ENCODE peak calls at places on chromosomes 3 and 15, in four cellular contexts. G, D, S and L are unnamed samples.

GRCh38 chr3:155285936-155286335 is 7.5 kb downstream of the STRIT1 start:
- DNase-seq in S (no peak), G (no peak), D (no peak), L (no peak)

GRCh38 chr3:81622395-81622794 is 139.1 kb downstream of the GBE1 start:
- DNase-seq in G (no peak), D (no peak), S (no peak), L (no peak)

GRCh38 chr3:54243262-54243931 is 121.0 kb downstream of the CACNA2D3 start:
- DNase-seq in G (no peak), D (no peak), S (no peak), L (no peak)

GRCh38 chr15:63366451-63366850 is 15.2 kb downstream of the CA12 start:
- DNase-seq in G (no peak), D (no peak), S (no peak), L (no peak)

GRCh38 chr15:43237842-43238470 is 17.1 kb upstream of the EPB42 start:
- DNase-seq in S (no peak), G (no peak), D (no peak), L (no peak)

GRCh38 chr15:85757073-85757938 is 37.4 kb downstream of the KLHL25 start:
- DNase-seq in D (no peak), G (no peak), S (no peak), L (no peak)

GRCh38 chr3:194714564-194714963 is 28.9 kb downstream of the FAM43A start:
- DNase-seq in G (no peak), D (no peak), S (no peak), L (no peak)

GRCh38 chr3:42052867-42053351 is 38.2 kb upstream of the TRAK1 start:
- DNase-seq in D (no peak), S (no peak), G (no peak), L (no peak)

GRCh38 chr15:91128028-91128427 is 28.0 kb downstream of the SV2B start:
- DNase-seq in D (no peak), S (no peak), G (no peak), L (no peak)

GRCh38 chr3:42505849-42506410 is 3.5 kb downstream of the VIPR1 start:
- DNase-seq in D (no peak), S (no peak), G (no peak), L (no peak)

GRCh38 chr3:185082149-185082548 is 70.7 kb downstream of the C3orf70 start:
- DNase-seq in D (no peak), S (no peak), G (no peak), L (no peak)

GRCh38 chr15:37765809-37766208 is 168.6 kb upstream of the TMCO5A start:
- DNase-seq in S (no peak), D (no peak), G (peak), L (no peak)

GRCh38 chr3:114252954-114253353 is 15.6 kb upstream of the ZNF80 start:
- DNase-seq in D (no peak), G (no peak), S (no peak), L (no peak)